ENCODE peak calls at places on chromosomes 7 and 10, in ten cellular contexts. H is GM23248; S is lower lobe of right lung; Z is naive thymus-derived CD8-positive, alpha-beta T cell; Y is astrocyte; R is endothelial cell; K is NCI-H2107; X is Right ventricle myocardium superior; T is NCI-H2227 treated with DMSO at 0.1 percent for 48 hours; L is ELR. A is an unnamed sample.

GRCh38 chr10:81000781-81001180 is 463.1 kb downstream of the SH2D4B start:
- DNase-seq in H (no peak), S (no peak), Z (no peak), Y (no peak), R (no peak), K (no peak), X (no peak), T (no peak), L (no peak), A (no peak)

GRCh38 chr7:148116195-148116594 is 474.4 kb upstream of the C7orf33 start:
- DNase-seq in H (no peak), S (no peak), Z (no peak), Y (no peak), R (no peak), K (no peak), X (no peak), T (no peak), L (no peak), A (no peak)

GRCh38 chr10:96673318-96674099 is 46.8 kb downstream of the PIK3AP1 start:
- DNase-seq in H (no peak), S (peak; percentile 77), Z (peak; percentile 32), Y (peak; percentile 79), R (no peak), K (no peak), X (peak; percentile 52), T (no peak), L (peak; percentile 41), A (no peak)

GRCh38 chr10:62895058-62895457 is 78.9 kb upstream of the EGR2 start:
- DNase-seq in H (peak; percentile 82), S (no peak), Z (no peak), Y (no peak), R (no peak), K (no peak), X (peak; percentile 48), T (no peak), L (peak; percentile 2), A (no peak)

GRCh38 chr7:4745971-4746919 is 29.2 kb upstream of the AP5Z1 start:
- DNase-seq in H (peak; percentile 82), S (no peak), Z (no peak), Y (peak; percentile 48), R (no peak), K (no peak), X (no peak), T (no peak), L (peak; percentile 80), A (no peak)

GRCh38 chr7:115087437-115087836 is 165.5 kb downstream of the MDFIC start:
- DNase-seq in H (peak; percentile 79), S (no peak), Z (no peak), Y (peak; percentile 86), R (no peak), K (no peak), X (no peak), T (no peak), L (peak; percentile 84), A (peak; percentile 29)

GRCh38 chr7:130114374-130114773 is 44.0 kb downstream of the KLHDC10 start:
- DNase-seq in H (no peak), S (no peak), Z (no peak), Y (no peak), R (no peak), K (no peak), X (no peak), T (no peak), L (no peak), A (no peak)

GRCh38 chr10:57983226-57983870 is 284.3 kb downstream of the IPMK start:
- DNase-seq in H (peak; percentile 20), S (no peak), Z (no peak), Y (peak; percentile 45), R (no peak), K (no peak), X (no peak), T (no peak), L (peak; percentile 71), A (no peak)

GRCh38 chr7:142542938-142543337 is 206.3 kb upstream of the PRSS1 start:
- DNase-seq in H (peak; percentile 66), S (no peak), Z (no peak), Y (peak; percentile 71), R (no peak), K (no peak), X (no peak), T (no peak), L (peak; percentile 77), A (no peak)

GRCh38 chr10:132994371-132994796 is 52.0 kb upstream of the CFAP46 start:
- DNase-seq in H (peak; percentile 76), S (peak; percentile 44), Z (no peak), Y (no peak), R (no peak), K (no peak), X (peak; percentile 44), T (no peak), L (no peak), A (no peak)

GRCh38 chr10:111824128-111824527 is 359.4 kb downstream of the GPAM start:
- DNase-seq in H (no peak), S (no peak), Z (no peak), Y (no peak), R (no peak), K (no peak), X (no peak), T (no peak), L (no peak), A (no peak)

GRCh38 chr7:30665043-30665442 is 17.2 kb downstream of the CRHR2 start:
- DNase-seq in H (no peak), S (no peak), Z (no peak), Y (no peak), R (no peak), K (no peak), X (no peak), T (no peak), L (no peak), A (no peak)

GRCh38 chr7:111931016-111931517 is 275.1 kb downstream of the DOCK4 start:
- DNase-seq in H (peak; percentile 17), S (no peak), Z (no peak), Y (peak; percentile 59), R (no peak), K (no peak), X (no peak), T (no peak), L (peak; percentile 58), A (peak; percentile 24)

GRCh38 chr10:92857904-92858514 is 9.7 kb downstream of the EXOC6 start:
- DNase-seq in H (peak; percentile 13), S (no peak), Z (no peak), Y (no peak), R (no peak), K (no peak), X (no peak), T (no peak), L (no peak), A (no peak)

GRCh38 chr10:128064615-128065580 is 61.3 kb downstream of the MKI67 start:
- DNase-seq in H (peak; percentile 94), S (peak; percentile 82), Z (peak; percentile 69), Y (peak; percentile 92), R (no peak), K (no peak), X (peak; percentile 81), T (no peak), L (peak; percentile 49), A (no peak)

GRCh38 chr7:101650579-101651081 is 21.5 kb upstream of the MYL10 start:
- DNase-seq in H (peak; percentile 22), S (no peak), Z (no peak), Y (no peak), R (no peak), K (no peak), X (no peak), T (no peak), L (no peak), A (no peak)

GRCh38 chr10:106401161-106401560 is 763.3 kb downstream of the SORCS1 start:
- DNase-seq in H (peak; percentile 29), S (no peak), Z (no peak), Y (no peak), R (no peak), K (no peak), X (no peak), T (no peak), L (peak; percentile 62), A (no peak)

GRCh38 chr7:152884321-152884720 is 124.8 kb downstream of the ACTR3B start:
- DNase-seq in H (no peak), S (no peak), Z (no peak), Y (no peak), R (no peak), K (no peak), X (no peak), T (no peak), L (no peak), A (no peak)

GRCh38 chr10:35854661-35855060 is 212.6 kb upstream of the FZD8 start:
- DNase-seq in H (peak; percentile 28), S (no peak), Z (no peak), Y (no peak), R (no peak), K (no peak), X (no peak), T (no peak), L (no peak), A (no peak)

GRCh38 chr10:104043854-104044253 is 41.8 kb downstream of the COL17A1 start:
- DNase-seq in H (no peak), S (no peak), Z (no peak), Y (no peak), R (no peak), K (no peak), X (no peak), T (no peak), L (no peak), A (no peak)

GRCh38 chr10:108850138-108850854 is 1073.0 kb downstream of the XPNPEP1 start:
- DNase-seq in H (no peak), S (no peak), Z (no peak), Y (no peak), R (no peak), K (no peak), X (no peak), T (no peak), L (no peak), A (no peak)